ENCODE peak calls at places on chromosomes 3 and 15, in four cellular contexts. I is GM04503, K is T-helper 1 cell, D is AG20443. L is an unnamed sample.

GRCh38 chr3:5376761-5377160 is 189.3 kb downstream of the EDEM1 start:
- DNase-seq in K (no peak), I (no peak), D (no peak), L (peak)

GRCh38 chr15:42605281-42605744 is 29.9 kb downstream of the STARD9 start:
- DNase-seq in D (peak), K (peak), I (no peak), L (no peak)

GRCh38 chr15:25391971-25392733 is 46.7 kb downstream of the UBE3A start:
- DNase-seq in D (peak), I (peak), K (no peak), L (no peak)

GRCh38 chr3:4751057-4752051 is 227.9 kb upstream of the BHLHE40 start:
- DNase-seq in K (peak), I (peak), D (peak), L (no peak)

GRCh38 chr3:188974856-188975611 is 196.7 kb upstream of the TPRG1 start:
- DNase-seq in K (peak), I (peak), D (peak), L (no peak)

GRCh38 chr15:81785181-81785580 is 260.6 kb downstream of the MEX3B start:
- DNase-seq in I (no peak), K (no peak), D (no peak), L (no peak)

GRCh38 chr3:122714269-122714668 is 33.6 kb downstream of the PARP14 start:
- DNase-seq in D (no peak), K (no peak), I (no peak), L (no peak)

GRCh38 chr3:13095408-13095861 is 22.2 kb upstream of the IQSEC1 start:
- DNase-seq in I (no peak), D (no peak), K (no peak), L (no peak)

GRCh38 chr3:190325923-190326322 is 3.7 kb upstream of the CLDN1 start:
- DNase-seq in D (no peak), K (no peak), I (no peak), L (no peak)

GRCh38 chr3:99330924-99331532 is 307.4 kb upstream of the COL8A1 start:
- DNase-seq in K (no peak), D (no peak), I (no peak), L (no peak)

GRCh38 chr15:85533949-85534543 is 153.6 kb downstream of the AKAP13 start:
- DNase-seq in K (peak), D (no peak), I (no peak), L (no peak)

GRCh38 chr3:13414040-13414729 is 5.9 kb downstream of the NUP210 start:
- DNase-seq in I (no peak), K (peak), D (no peak), L (no peak)

GRCh38 chr3:45312836-45313493 is 75.4 kb upstream of the LARS2 start:
- DNase-seq in D (no peak), I (no peak), K (no peak), L (no peak)

GRCh38 chr3:189355481-189356201 is 183.9 kb downstream of the TPRG1 start:
- DNase-seq in K (peak), D (peak), I (peak), L (no peak)

GRCh38 chr3:165895919-165896318 is 58.7 kb upstream of the BCHE start:
- DNase-seq in K (peak), I (no peak), D (no peak), L (peak)

GRCh38 chr3:5213574-5213966 is 26.1 kb downstream of the EDEM1 start:
- DNase-seq in K (no peak), D (no peak), I (no peak), L (peak)

GRCh38 chr3:104564045-104564643 is 802.6 kb upstream of the ALCAM start:
- DNase-seq in K (peak), I (no peak), D (peak), L (peak)

GRCh38 chr15:98621021-98621420 is 27.3 kb upstream of the IGF1R start:
- DNase-seq in D (no peak), I (no peak), K (no peak), L (no peak)

GRCh38 chr3:151943539-151943938 is 70.1 kb downstream of the SUCNR1 start:
- DNase-seq in K (no peak), D (no peak), I (no peak), L (no peak)

GRCh38 chr15:64807751-64808222 is 17.7 kb downstream of the PIF1 start:
- DNase-seq in I (no peak), D (no peak), K (no peak), L (peak)

GRCh38 chr15:72338617-72339321 is 18.8 kb upstream of the CELF6 start:
- DNase-seq in D (peak), K (no peak), I (peak), L (no peak)

GRCh38 chr3:48656841-48657281 is 5.8 kb downstream of the CELSR3 start:
- DNase-seq in D (no peak), K (peak), I (no peak), L (no peak)

GRCh38 chr3:54138937-54139547 is 16.7 kb downstream of the CACNA2D3 start:
- DNase-seq in D (no peak), I (no peak), K (no peak), L (no peak)

GRCh38 chr3:9862391-9863235 is 17.4 kb downstream of the CIDEC start:
- DNase-seq in D (peak), K (peak), I (no peak), L (no peak)

GRCh38 chr15:63073497-63074172 is 31.1 kb downstream of the TPM1 start:
- DNase-seq in D (no peak), K (no peak), I (no peak), L (no peak)

GRCh38 chr15:92377083-92377789 is 16.4 kb upstream of the ST8SIA2 start:
- DNase-seq in I (no peak), K (no peak), D (peak), L (no peak)

GRCh38 chr15:85443593-85444328 is 63.4 kb downstream of the AKAP13 start:
- DNase-seq in I (no peak), K (peak), D (no peak), L (no peak)

GRCh38 chr15:64246364-64247189 is 83.8 kb upstream of the PPIB start:
- DNase-seq in I (peak), K (peak), D (peak), L (peak)

GRCh38 chr15:57251941-57252340 is 124.4 kb upstream of the CGNL1 start:
- DNase-seq in K (no peak), I (peak), D (peak), L (no peak)

GRCh38 chr15:90294601-90295269 is 29.3 kb downstream of the NGRN start:
- DNase-seq in K (no peak), D (no peak), I (no peak), L (no peak)

GRCh38 chr3:194976049-194976451 is 290.4 kb downstream of the FAM43A start:
- DNase-seq in D (no peak), K (no peak), I (no peak), L (peak)

GRCh38 chr3:54859204-54859603 is 68.7 kb downstream of the LRTM1 start:
- DNase-seq in K (no peak), I (no peak), D (peak), L (no peak)

GRCh38 chr3:126180477-126181397 is at the start of gene ALDH1L1:
- DNase-seq in D (no peak), I (no peak), K (no peak), L (peak)

GRCh38 chr3:113269661-113270060 is 58.3 kb downstream of the BOC start:
- DNase-seq in K (no peak), D (no peak), I (no peak), L (no peak)

GRCh38 chr15:100918034-100918689 is 995 bp upstream of the LRRK1 start:
- DNase-seq in D (peak), I (peak), K (peak), L (peak)

L was measured in H1.